ENCODE peak calls at places on chromosomes 3 and 15, in seven cellular contexts. One of them, this sample, is unnamed.
A peak's percentile ranks its signal among the peaks of the same experiment; 100 is the strongest.

GRCh38 chr3:5197022-5197421 is 9.5 kb downstream of the EDEM1 start:
- DNase-seq in AG09319: no peak
- DNase-seq in right atrium auricular region: no peak
- DNase-seq in type B pancreatic cell: no peak
- DNase-seq in left ventricle myocardium inferior: no peak
- DNase-seq in esophagus squamous epithelium: no peak
- DNase-seq in spleen: no peak
- DNase-seq in this sample: no peak

GRCh38 chr3:138573138-138573537 is 20.9 kb downstream of the CEP70 start:
- DNase-seq in esophagus squamous epithelium: no peak
- DNase-seq in spleen: no peak
- DNase-seq in right atrium auricular region: no peak
- DNase-seq in AG09319: no peak
- DNase-seq in left ventricle myocardium inferior: no peak
- DNase-seq in type B pancreatic cell: no peak
- DNase-seq in this sample: no peak

GRCh38 chr3:50278106-50278867 is 600 bp upstream of the LSMEM2 start:
- DNase-seq in esophagus squamous epithelium: no peak
- DNase-seq in left ventricle myocardium inferior: no peak
- DNase-seq in type B pancreatic cell: no peak
- DNase-seq in AG09319: no peak
- DNase-seq in spleen: no peak
- DNase-seq in right atrium auricular region: no peak
- DNase-seq in this sample: no peak

GRCh38 chr15:45157056-45157455 is 27.3 kb downstream of the DUOX1 start:
- DNase-seq in right atrium auricular region: no peak
- DNase-seq in spleen: no peak
- DNase-seq in type B pancreatic cell: no peak
- DNase-seq in esophagus squamous epithelium: no peak
- DNase-seq in AG09319: peak; percentile 22
- DNase-seq in left ventricle myocardium inferior: no peak
- DNase-seq in this sample: no peak

GRCh38 chr3:192870785-192871184 is 46.9 kb downstream of the MB21D2 start:
- DNase-seq in left ventricle myocardium inferior: no peak
- DNase-seq in AG09319: no peak
- DNase-seq in right atrium auricular region: no peak
- DNase-seq in spleen: no peak
- DNase-seq in esophagus squamous epithelium: no peak
- DNase-seq in type B pancreatic cell: no peak
- DNase-seq in this sample: no peak

GRCh38 chr15:95148183-95148582 is 916.8 kb downstream of the MCTP2 start:
- DNase-seq in spleen: no peak
- DNase-seq in left ventricle myocardium inferior: no peak
- DNase-seq in right atrium auricular region: no peak
- DNase-seq in type B pancreatic cell: no peak
- DNase-seq in AG09319: no peak
- DNase-seq in esophagus squamous epithelium: no peak
- DNase-seq in this sample: no peak

GRCh38 chr3:61574854-61575253 is 13.5 kb downstream of the PTPRG start:
- DNase-seq in type B pancreatic cell: no peak
- DNase-seq in left ventricle myocardium inferior: no peak
- DNase-seq in right atrium auricular region: no peak
- DNase-seq in spleen: no peak
- DNase-seq in AG09319: peak; percentile 93
- DNase-seq in esophagus squamous epithelium: no peak
- DNase-seq in this sample: no peak

GRCh38 chr3:112811150-112811884 is 35.3 kb downstream of the CD200R1L start:
- DNase-seq in esophagus squamous epithelium: no peak
- DNase-seq in type B pancreatic cell: no peak
- DNase-seq in AG09319: peak; percentile 68
- DNase-seq in spleen: no peak
- DNase-seq in left ventricle myocardium inferior: peak; percentile 30
- DNase-seq in right atrium auricular region: peak; percentile 82
- DNase-seq in this sample: no peak

GRCh38 chr3:160195106-160195505 is 30.1 kb upstream of the C3orf80 start:
- DNase-seq in left ventricle myocardium inferior: no peak
- DNase-seq in spleen: no peak
- DNase-seq in AG09319: no peak
- DNase-seq in esophagus squamous epithelium: no peak
- DNase-seq in type B pancreatic cell: peak; percentile 20
- DNase-seq in right atrium auricular region: no peak
- DNase-seq in this sample: no peak

GRCh38 chr3:65963787-65964707 is 74.7 kb downstream of the MAGI1 start:
- DNase-seq in left ventricle myocardium inferior: no peak
- DNase-seq in esophagus squamous epithelium: no peak
- DNase-seq in right atrium auricular region: no peak
- DNase-seq in spleen: no peak
- DNase-seq in type B pancreatic cell: no peak
- DNase-seq in AG09319: no peak
- DNase-seq in this sample: peak; percentile 67

GRCh38 chr15:88747626-88748025 is 55.6 kb upstream of the ACAN start:
- DNase-seq in AG09319: no peak
- DNase-seq in esophagus squamous epithelium: no peak
- DNase-seq in right atrium auricular region: no peak
- DNase-seq in spleen: no peak
- DNase-seq in type B pancreatic cell: no peak
- DNase-seq in left ventricle myocardium inferior: no peak
- DNase-seq in this sample: no peak

GRCh38 chr3:53045107-53045783 is 628 bp downstream of the SFMBT1 start:
- DNase-seq in AG09319: peak; percentile 5
- DNase-seq in esophagus squamous epithelium: no peak
- DNase-seq in type B pancreatic cell: no peak
- DNase-seq in spleen: peak; percentile 92
- DNase-seq in right atrium auricular region: no peak
- DNase-seq in left ventricle myocardium inferior: peak; percentile 66
- DNase-seq in this sample: peak; percentile 94

GRCh38 chr15:79970921-79971434 is at the start of gene BCL2A1:
- DNase-seq in AG09319: peak; percentile 36
- DNase-seq in right atrium auricular region: peak; percentile 59
- DNase-seq in spleen: peak; percentile 25
- DNase-seq in esophagus squamous epithelium: peak; percentile 9
- DNase-seq in left ventricle myocardium inferior: no peak
- DNase-seq in type B pancreatic cell: no peak
- DNase-seq in this sample: peak; percentile 52

GRCh38 chr15:39781147-39781966 is 1.3 kb downstream of the FSIP1 start:
- DNase-seq in AG09319: no peak
- DNase-seq in esophagus squamous epithelium: no peak
- DNase-seq in type B pancreatic cell: no peak
- DNase-seq in spleen: no peak
- DNase-seq in left ventricle myocardium inferior: no peak
- DNase-seq in right atrium auricular region: no peak
- DNase-seq in this sample: no peak

GRCh38 chr15:45550436-45550835 is 27.9 kb upstream of the SLC30A4 start:
- DNase-seq in left ventricle myocardium inferior: no peak
- DNase-seq in type B pancreatic cell: no peak
- DNase-seq in AG09319: no peak
- DNase-seq in right atrium auricular region: no peak
- DNase-seq in spleen: no peak
- DNase-seq in esophagus squamous epithelium: no peak
- DNase-seq in this sample: no peak

GRCh38 chr3:16897254-16897926 is 12.6 kb downstream of the PLCL2 start:
- DNase-seq in left ventricle myocardium inferior: no peak
- DNase-seq in right atrium auricular region: no peak
- DNase-seq in type B pancreatic cell: no peak
- DNase-seq in esophagus squamous epithelium: no peak
- DNase-seq in AG09319: no peak
- DNase-seq in spleen: peak; percentile 83
- DNase-seq in this sample: no peak

GRCh38 chr3:30448436-30448835 is 158.0 kb upstream of the TGFBR2 start:
- DNase-seq in esophagus squamous epithelium: no peak
- DNase-seq in right atrium auricular region: no peak
- DNase-seq in AG09319: no peak
- DNase-seq in spleen: no peak
- DNase-seq in type B pancreatic cell: no peak
- DNase-seq in left ventricle myocardium inferior: no peak
- DNase-seq in this sample: no peak

GRCh38 chr3:52685285-52685704 is 418 bp downstream of the PBRM1 start:
- DNase-seq in esophagus squamous epithelium: no peak
- DNase-seq in AG09319: no peak
- DNase-seq in left ventricle myocardium inferior: peak; percentile 82
- DNase-seq in right atrium auricular region: peak; percentile 76
- DNase-seq in spleen: peak; percentile 95
- DNase-seq in type B pancreatic cell: peak; percentile 82
- DNase-seq in this sample: peak; percentile 97

GRCh38 chr3:141950572-141951493 is 74.4 kb downstream of the ATP1B3 start:
- DNase-seq in right atrium auricular region: no peak
- DNase-seq in left ventricle myocardium inferior: no peak
- DNase-seq in type B pancreatic cell: no peak
- DNase-seq in AG09319: no peak
- DNase-seq in esophagus squamous epithelium: no peak
- DNase-seq in spleen: peak; percentile 19
- DNase-seq in this sample: no peak

GRCh38 chr3:8713901-8714759 is 19.5 kb upstream of the CAV3 start:
- DNase-seq in spleen: no peak
- DNase-seq in esophagus squamous epithelium: no peak
- DNase-seq in AG09319: no peak
- DNase-seq in right atrium auricular region: no peak
- DNase-seq in type B pancreatic cell: no peak
- DNase-seq in left ventricle myocardium inferior: no peak
- DNase-seq in this sample: peak; percentile 42

GRCh38 chr3:104952587-104952986 is 414.1 kb upstream of the ALCAM start:
- DNase-seq in right atrium auricular region: no peak
- DNase-seq in spleen: no peak
- DNase-seq in left ventricle myocardium inferior: no peak
- DNase-seq in esophagus squamous epithelium: no peak
- DNase-seq in type B pancreatic cell: no peak
- DNase-seq in AG09319: peak; percentile 58
- DNase-seq in this sample: no peak

GRCh38 chr15:65795663-65796201 is 3.6 kb upstream of the DENND4A start:
- DNase-seq in AG09319: no peak
- DNase-seq in type B pancreatic cell: no peak
- DNase-seq in spleen: no peak
- DNase-seq in right atrium auricular region: no peak
- DNase-seq in left ventricle myocardium inferior: no peak
- DNase-seq in esophagus squamous epithelium: no peak
- DNase-seq in this sample: no peak

GRCh38 chr3:55897573-55898224 is 410.6 kb upstream of the WNT5A start:
- DNase-seq in AG09319: no peak
- DNase-seq in left ventricle myocardium inferior: no peak
- DNase-seq in right atrium auricular region: no peak
- DNase-seq in type B pancreatic cell: no peak
- DNase-seq in esophagus squamous epithelium: no peak
- DNase-seq in spleen: no peak
- DNase-seq in this sample: no peak
- TF ChIP-seq CTCF in AG09319: peak; percentile 42
- TF ChIP-seq CTCF in left ventricle myocardium inferior: no peak
- TF ChIP-seq CTCF in right atrium auricular region: no peak
- TF ChIP-seq CTCF in type B pancreatic cell: peak; percentile 70
- TF ChIP-seq CTCF in esophagus squamous epithelium: no peak
- TF ChIP-seq CTCF in spleen: peak; percentile 25
- TF ChIP-seq CTCF in this sample: no peak

GRCh38 chr15:58222698-58223097 is 84.5 kb downstream of the AQP9 start:
- DNase-seq in AG09319: no peak
- DNase-seq in left ventricle myocardium inferior: no peak
- DNase-seq in esophagus squamous epithelium: no peak
- DNase-seq in type B pancreatic cell: no peak
- DNase-seq in right atrium auricular region: no peak
- DNase-seq in spleen: no peak
- DNase-seq in this sample: no peak
- TF ChIP-seq CTCF in AG09319: no peak
- TF ChIP-seq CTCF in left ventricle myocardium inferior: no peak
- TF ChIP-seq CTCF in esophagus squamous epithelium: no peak
- TF ChIP-seq CTCF in type B pancreatic cell: no peak
- TF ChIP-seq CTCF in right atrium auricular region: no peak
- TF ChIP-seq CTCF in spleen: no peak
- TF ChIP-seq CTCF in this sample: no peak

GRCh38 chr15:70309035-70309434 is 211.3 kb upstream of the TLE3 start:
- DNase-seq in spleen: no peak
- DNase-seq in AG09319: no peak
- DNase-seq in right atrium auricular region: no peak
- DNase-seq in left ventricle myocardium inferior: no peak
- DNase-seq in esophagus squamous epithelium: no peak
- DNase-seq in type B pancreatic cell: no peak
- DNase-seq in this sample: no peak
- TF ChIP-seq CTCF in spleen: no peak
- TF ChIP-seq CTCF in AG09319: no peak
- TF ChIP-seq CTCF in right atrium auricular region: no peak
- TF ChIP-seq CTCF in left ventricle myocardium inferior: no peak
- TF ChIP-seq CTCF in esophagus squamous epithelium: no peak
- TF ChIP-seq CTCF in type B pancreatic cell: no peak
- TF ChIP-seq CTCF in this sample: no peak

DNA sequence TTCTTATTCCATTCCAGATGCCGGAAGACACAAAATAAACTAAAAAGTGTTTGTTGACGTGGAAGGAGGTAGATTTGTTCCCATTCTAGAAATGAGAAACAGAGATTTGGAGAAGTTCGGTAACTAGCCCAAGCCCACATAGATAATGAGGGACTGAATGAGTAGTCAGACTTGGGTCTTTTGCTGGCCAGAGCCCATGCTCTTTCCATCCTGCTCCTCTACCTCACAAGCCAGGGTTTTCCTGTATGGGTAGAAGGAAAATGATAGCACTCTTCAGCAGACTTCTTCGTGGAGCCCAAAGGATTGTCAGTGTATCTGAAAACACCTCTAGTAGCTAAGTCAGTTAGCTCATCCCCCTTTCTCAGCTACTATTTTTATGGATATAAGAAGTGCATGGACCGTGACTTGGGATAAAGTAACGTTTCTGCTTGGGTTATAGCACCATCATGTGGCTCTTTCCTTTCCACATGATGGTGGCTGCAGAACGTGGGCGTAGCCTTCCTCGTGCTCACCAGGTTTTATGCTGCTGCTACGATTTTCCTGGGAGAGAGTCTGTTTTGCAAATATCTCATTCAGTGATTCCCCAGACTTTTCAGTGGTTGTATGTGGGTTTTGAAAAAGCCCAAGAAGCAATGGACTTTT is 84.6 kb downstream of the DGKG start:
- DNase-seq in spleen: no peak
- DNase-seq in AG09319: peak; percentile 49
- DNase-seq in left ventricle myocardium inferior: no peak
- DNase-seq in esophagus squamous epithelium: no peak
- DNase-seq in type B pancreatic cell: no peak
- DNase-seq in right atrium auricular region: no peak
- DNase-seq in this sample: no peak
- TF ChIP-seq CTCF in spleen: peak; percentile 25
- TF ChIP-seq CTCF in AG09319: peak; percentile 69
- TF ChIP-seq CTCF in left ventricle myocardium inferior: peak; percentile 63
- TF ChIP-seq CTCF in esophagus squamous epithelium: peak; percentile 51
- TF ChIP-seq CTCF in type B pancreatic cell: peak; percentile 77
- TF ChIP-seq CTCF in right atrium auricular region: peak; percentile 19
- TF ChIP-seq CTCF in this sample: no peak

DNA sequence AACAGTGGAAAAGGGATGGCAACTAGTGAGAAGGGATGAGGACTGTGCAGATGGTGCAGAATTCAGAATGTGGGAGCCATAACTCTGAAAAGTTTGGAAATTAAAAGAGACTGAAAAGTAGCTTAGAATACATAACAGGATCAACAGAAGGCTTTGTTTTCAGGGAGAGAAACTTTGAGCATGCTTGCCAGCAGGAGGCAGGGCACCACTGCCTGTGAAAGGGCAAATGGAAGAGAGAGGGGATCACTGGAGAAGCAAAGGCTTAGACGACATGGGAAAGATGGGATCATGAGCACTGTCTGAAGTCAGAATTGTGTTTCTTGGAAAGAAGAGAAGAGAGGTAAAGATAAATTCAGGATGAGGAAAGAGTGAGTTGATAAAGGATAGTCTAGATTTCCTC is 99.6 kb downstream of the ABI3BP start:
- DNase-seq in spleen: no peak
- DNase-seq in AG09319: no peak
- DNase-seq in left ventricle myocardium inferior: no peak
- DNase-seq in esophagus squamous epithelium: no peak
- DNase-seq in type B pancreatic cell: no peak
- DNase-seq in right atrium auricular region: no peak
- DNase-seq in this sample: no peak
- TF ChIP-seq CTCF in spleen: peak; percentile 38
- TF ChIP-seq CTCF in AG09319: peak; percentile 46
- TF ChIP-seq CTCF in left ventricle myocardium inferior: peak; percentile 57
- TF ChIP-seq CTCF in esophagus squamous epithelium: peak; percentile 54
- TF ChIP-seq CTCF in type B pancreatic cell: peak; percentile 47
- TF ChIP-seq CTCF in right atrium auricular region: no peak
- TF ChIP-seq CTCF in this sample: no peak

This sample was measured in GM20000.